ENCODE peak calls at places on chromosomes 2 and 18, in four cellular contexts. D is tibial artery, B is activated T-helper 1 cell treated with Interleukin-2 at 50 U/mL for 16 hours, L is sigmoid colon. H is an unnamed sample.

GRCh38 chr2:71510196-71510807 is 56.9 kb downstream of the DYSF start:
- DNase-seq in D (peak; percentile 63), B (peak; percentile 43), L (peak; percentile 78), H (peak; percentile 83)

GRCh38 chr2:224909885-224910517 is 132.3 kb downstream of the DOCK10 start:
- DNase-seq in D (peak; percentile 73), B (no peak), L (peak; percentile 67), H (no peak)

GRCh38 chr2:174931724-174932123 is 73.5 kb downstream of the CHN1 start:
- DNase-seq in D (no peak), B (no peak), L (no peak), H (no peak)

GRCh38 chr2:207093234-207093633 is 72.5 kb downstream of the KLF7 start:
- DNase-seq in D (no peak), B (no peak), L (no peak), H (no peak)

GRCh38 chr2:38098351-38099095 is 22.6 kb upstream of the CYP1B1 start:
- DNase-seq in D (no peak), B (no peak), L (no peak), H (no peak)

GRCh38 chr2:7037340-7038333 is 120.4 kb downstream of the RNF144A start:
- DNase-seq in D (peak; percentile 71), B (no peak), L (peak; percentile 82), H (no peak)

GRCh38 chr2:68379184-68379708 is 14.2 kb downstream of the PLEK start:
- DNase-seq in D (no peak), B (no peak), L (no peak), H (no peak)

GRCh38 chr2:109057686-109058085 is 68.7 kb upstream of the EDAR start:
- DNase-seq in D (no peak), B (peak; percentile 12), L (no peak), H (no peak)

GRCh38 chr18:29753379-29753778 is 1289.2 kb downstream of the DSC3 start:
- DNase-seq in D (no peak), B (no peak), L (no peak), H (no peak)

GRCh38 chr2:6730003-6730402 is 135.7 kb downstream of the CMPK2 start:
- DNase-seq in D (no peak), B (no peak), L (no peak), H (no peak)

GRCh38 chr2:120833127-120833675 is 97.5 kb downstream of the GLI2 start:
- DNase-seq in D (no peak), B (no peak), L (peak; percentile 37), H (no peak)

GRCh38 chr2:78992807-78993517 is 32.5 kb upstream of the REG3G start:
- DNase-seq in D (no peak), B (no peak), L (no peak), H (no peak)

GRCh38 chr2:122203523-122203922 is 448.1 kb downstream of the TSN start:
- DNase-seq in D (no peak), B (no peak), L (no peak), H (no peak)

GRCh38 chr2:62196278-62196901 is 475 bp downstream of the B3GNT2 start:
- DNase-seq in D (peak; percentile 36), B (peak; percentile 38), L (peak; percentile 81), H (peak; percentile 90)

GRCh38 chr2:188494906-188495305 is 203.2 kb downstream of the GULP1 start:
- DNase-seq in D (no peak), B (no peak), L (no peak), H (no peak)

GRCh38 chr2:234366891-234367290 is 130.0 kb downstream of the ARL4C start:
- DNase-seq in D (no peak), B (no peak), L (no peak), H (no peak)

GRCh38 chr2:190819835-190820234 is 60.8 kb upstream of the GLS start:
- DNase-seq in D (no peak), B (no peak), L (no peak), H (no peak)

GRCh38 chr2:72078773-72079172 is 68.9 kb downstream of the CYP26B1 start:
- DNase-seq in D (no peak), B (no peak), L (no peak), H (no peak)

GRCh38 chr2:231378028-231378722 is 17.3 kb upstream of the B3GNT7 start:
- DNase-seq in D (no peak), B (no peak), L (no peak), H (no peak)

GRCh38 chr2:43220982-43221659 is 5.3 kb downstream of the ZFP36L2 start:
- DNase-seq in D (peak; percentile 51), B (no peak), L (peak; percentile 92), H (no peak)

GRCh38 chr18:7635948-7636347 is 68.8 kb downstream of the PTPRM start:
- DNase-seq in D (no peak), B (no peak), L (no peak), H (no peak)

GRCh38 chr2:228548230-228548629 is 366.7 kb upstream of the SPHKAP start:
- DNase-seq in D (no peak), B (no peak), L (no peak), H (no peak)

GRCh38 chr18:64017870-64018269 is 48.0 kb downstream of the SERPINB8 start:
- DNase-seq in D (no peak), B (no peak), L (no peak), H (no peak)

GRCh38 chr2:27407798-27408491 is 1.4 kb downstream of the PPM1G start:
- DNase-seq in D (no peak), B (no peak), L (no peak), H (peak; percentile 30)

GRCh38 chr2:47054867-47055266 is 100.2 kb downstream of the STPG4 start:
- DNase-seq in D (no peak), B (no peak), L (no peak), H (no peak)

H was measured in mesenteric fat pad.